ENCODE peak calls at places on chromosomes 11 and 22, in seven cellular contexts. P, L, Q, Z, V, R and D are unnamed samples.

GRCh38 chr22:23302171-23303002 is 122.1 kb downstream of the BCR start:
- DNase-seq in V (no peak), Q (peak; percentile 13), R (no peak), L (no peak), P (no peak), Z (no peak), D (no peak)

GRCh38 chr11:61905801-61906521 is 11.4 kb downstream of the RAB3IL1 start:
- DNase-seq in L (no peak), Q (no peak), V (no peak), P (no peak), R (no peak), Z (no peak), D (no peak)

GRCh38 chr22:45977551-45978274 is 751 bp upstream of the WNT7B start:
- DNase-seq in R (no peak), V (peak; percentile 73), P (no peak), L (no peak), Z (peak; percentile 53), Q (no peak), D (peak; percentile 36)

GRCh38 chr22:39135092-39135896 is 17.2 kb downstream of the CBX7 start:
- DNase-seq in Z (peak; percentile 45), L (peak; percentile 81), V (peak; percentile 59), R (no peak), Q (no peak), P (peak; percentile 66), D (peak; percentile 30)

GRCh38 chr22:19448739-19449421 is 1.4 kb upstream of the C22orf39 start:
- DNase-seq in P (peak; percentile 46), V (peak; percentile 10), Q (no peak), Z (no peak), R (no peak), L (no peak), D (no peak)

GRCh38 chr11:103398829-103399228 is 289.6 kb downstream of the DYNC2H1 start:
- DNase-seq in R (no peak), Q (no peak), Z (no peak), L (no peak), P (no peak), V (no peak), D (no peak)

GRCh38 chr22:24433868-24434471 is 6.6 kb downstream of the ADORA2A start:
- DNase-seq in R (no peak), Z (peak; percentile 85), L (peak; percentile 65), Q (no peak), P (peak; percentile 62), V (no peak), D (peak; percentile 30)

GRCh38 chr11:75148436-75148983 is 2.4 kb upstream of the SLCO2B1 start:
- DNase-seq in L (no peak), P (no peak), Z (no peak), R (no peak), V (no peak), Q (no peak), D (no peak)

GRCh38 chr11:46537121-46537520 is 56.7 kb downstream of the AMBRA1 start:
- DNase-seq in L (no peak), R (no peak), P (no peak), Z (peak; percentile 22), Q (no peak), V (no peak), D (no peak)